ENCODE peak calls at places on chromosome 21, in five cellular contexts. H, U, D, N and B are unnamed samples.

GRCh38 chr21:34781508-34781907 is 112.7 kb downstream of the CLIC6 start:
- DNase-seq in U (no peak), N (no peak), H (no peak), D (no peak), B (no peak)

GRCh38 chr21:34952701-34953100 is 96.4 kb downstream of the RUNX1 start:
- DNase-seq in N (no peak), H (no peak), D (no peak), U (no peak), B (no peak)

GRCh38 chr21:35227774-35228173 is 178.7 kb upstream of the RUNX1 start:
- DNase-seq in D (no peak), H (no peak), N (no peak), U (no peak), B (no peak)

GRCh38 chr21:17570773-17571172 is 41.9 kb downstream of the BTG3 start:
- DNase-seq in D (no peak), U (no peak), H (no peak), N (no peak), B (no peak)

GRCh38 chr21:16308269-16308668 is 578.5 kb downstream of the USP25 start:
- DNase-seq in N (no peak), H (no peak), D (peak; percentile 15), U (no peak), B (no peak)

GRCh38 chr21:29077651-29078090 is 4.2 kb upstream of the CCT8 start:
- DNase-seq in U (no peak), D (peak; percentile 48), N (peak; percentile 51), H (no peak), B (no peak)

GRCh38 chr21:32764186-32764585 is 7.4 kb downstream of the PAXBP1 start:
- DNase-seq in U (no peak), N (no peak), D (no peak), H (no peak), B (no peak)

GRCh38 chr21:34282223-34282622 is 81.6 kb upstream of the KCNE2 start:
- DNase-seq in H (no peak), N (no peak), U (no peak), D (peak; percentile 13), B (no peak)

GRCh38 chr21:28752131-28752530 is 240.5 kb downstream of the LTN1 start:
- DNase-seq in H (no peak), U (no peak), D (no peak), N (no peak), B (no peak)

GRCh38 chr21:26007911-26008579 is 162.5 kb downstream of the APP start:
- DNase-seq in D (peak; percentile 24), H (no peak), U (no peak), N (no peak), B (no peak)

GRCh38 chr21:21165063-21165645 is 166.9 kb downstream of the NCAM2 start:
- DNase-seq in D (peak; percentile 97), N (no peak), U (no peak), H (no peak), B (peak; percentile 75)

GRCh38 chr21:33025106-33025470 is 647 bp upstream of the OLIG2 start:
- DNase-seq in H (no peak), N (no peak), D (no peak), U (no peak), B (no peak)

GRCh38 chr21:26098758-26099157 is 71.8 kb downstream of the APP start:
- DNase-seq in D (peak; percentile 26), N (no peak), U (no peak), H (no peak), B (no peak)

GRCh38 chr21:20641251-20641650 is 357.0 kb upstream of the NCAM2 start:
- DNase-seq in D (no peak), H (no peak), U (no peak), N (no peak), B (no peak)

DNA sequence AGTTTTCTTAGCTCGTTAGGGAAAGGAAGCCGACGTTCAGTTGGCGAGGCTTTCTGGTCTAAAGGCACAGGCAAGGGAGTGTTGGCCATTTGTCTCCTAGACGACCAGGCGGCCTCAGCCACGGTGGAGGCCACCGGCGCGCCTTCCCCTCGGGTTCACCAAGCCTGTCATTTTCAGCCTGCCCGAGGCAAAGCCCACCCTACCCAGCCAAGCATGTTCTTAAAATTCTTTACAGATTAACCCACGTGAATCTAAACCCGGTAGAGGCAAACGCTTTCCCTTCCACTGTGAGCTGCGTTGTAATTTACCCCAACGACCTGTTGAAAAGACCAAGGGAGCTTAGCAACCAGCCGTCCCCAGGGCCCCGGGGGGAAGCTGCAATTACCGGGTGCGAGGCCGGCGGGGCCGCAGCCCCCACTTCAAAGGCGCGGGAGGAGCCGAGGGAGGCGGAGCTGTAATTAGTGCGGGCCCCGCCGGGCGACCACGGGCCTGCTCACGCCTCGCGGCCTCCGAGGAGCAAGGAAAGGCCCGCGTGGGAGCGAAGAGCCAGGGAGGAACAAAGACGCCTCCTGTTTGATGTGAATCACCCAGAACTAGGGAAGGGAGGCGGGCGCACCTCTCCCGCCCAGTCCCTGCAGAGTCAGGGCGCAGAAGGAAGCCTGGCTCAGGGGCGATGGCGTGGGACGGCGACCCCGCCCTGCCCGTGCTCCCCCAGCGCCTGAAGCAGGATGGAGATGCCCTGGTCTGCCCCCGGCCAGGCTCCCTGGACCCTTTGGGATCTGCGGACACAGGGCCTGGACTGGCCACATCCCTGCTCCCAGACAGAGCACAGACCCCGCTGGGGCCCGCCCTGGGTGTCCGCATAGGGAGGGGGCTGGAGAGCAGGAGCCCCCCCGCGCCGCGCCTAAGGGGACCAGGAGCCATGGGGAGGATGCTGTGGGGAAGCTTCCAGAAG is 12.1 kb upstream of the TSPEAR start:
- DNase-seq in U (no peak), N (no peak), H (no peak), D (no peak), B (no peak)
- H3K4me3 ChIP-seq in U (no peak overlapping the region), N (no peak overlapping the region), H (no peak overlapping the region), D (no peak overlapping the region), B (no peak overlapping the region)

DNA sequence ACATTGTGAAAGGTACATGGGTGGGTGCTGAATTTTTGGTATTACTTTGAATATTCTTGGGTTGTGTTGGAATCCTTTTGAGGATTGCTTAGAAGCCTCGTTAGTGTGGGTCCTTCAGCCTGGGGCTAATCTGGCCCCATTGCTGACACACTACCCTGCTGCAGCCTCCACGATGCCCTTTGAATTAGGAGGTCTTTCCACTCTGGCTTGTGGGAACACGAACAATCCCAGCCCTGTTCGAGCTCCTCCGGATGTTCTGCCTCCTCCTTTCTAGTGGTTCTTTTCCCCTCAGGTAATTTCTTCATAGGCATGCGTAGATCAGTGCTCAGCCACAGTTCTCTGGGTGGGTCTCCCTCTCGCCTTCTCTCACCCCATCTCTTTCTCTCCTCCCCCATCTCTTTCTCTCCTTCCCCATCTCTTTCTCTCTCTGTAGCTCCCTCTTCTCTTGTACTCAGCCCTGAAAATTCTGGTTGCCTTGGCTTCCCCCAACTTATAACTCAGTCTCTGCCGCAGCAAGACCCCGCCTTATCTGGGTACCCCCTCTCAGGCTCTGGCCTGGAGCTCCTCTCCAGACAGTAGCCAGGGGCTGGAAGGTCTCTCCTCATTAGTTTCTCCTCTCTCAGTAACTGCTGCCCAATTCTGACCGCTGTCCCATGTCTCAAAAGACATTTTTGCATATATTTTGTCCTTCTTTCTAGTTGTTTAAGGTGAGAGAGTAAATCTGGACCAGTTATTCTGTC is 46.0 kb upstream of the SLC19A1 start:
- DNase-seq in H (no peak), D (no peak), U (peak; percentile 20), N (no peak), B (no peak)
- H3K9me3 ChIP-seq in H (no peaks in the 10 kb centered on the region), D (peaks cover 38% of the 10 kb centered on the region), U (peaks cover 34% of the 10 kb centered on the region), N (peaks cover 7% of the 10 kb centered on the region), B (peaks cover 24% of the 10 kb centered on the region)

DNA sequence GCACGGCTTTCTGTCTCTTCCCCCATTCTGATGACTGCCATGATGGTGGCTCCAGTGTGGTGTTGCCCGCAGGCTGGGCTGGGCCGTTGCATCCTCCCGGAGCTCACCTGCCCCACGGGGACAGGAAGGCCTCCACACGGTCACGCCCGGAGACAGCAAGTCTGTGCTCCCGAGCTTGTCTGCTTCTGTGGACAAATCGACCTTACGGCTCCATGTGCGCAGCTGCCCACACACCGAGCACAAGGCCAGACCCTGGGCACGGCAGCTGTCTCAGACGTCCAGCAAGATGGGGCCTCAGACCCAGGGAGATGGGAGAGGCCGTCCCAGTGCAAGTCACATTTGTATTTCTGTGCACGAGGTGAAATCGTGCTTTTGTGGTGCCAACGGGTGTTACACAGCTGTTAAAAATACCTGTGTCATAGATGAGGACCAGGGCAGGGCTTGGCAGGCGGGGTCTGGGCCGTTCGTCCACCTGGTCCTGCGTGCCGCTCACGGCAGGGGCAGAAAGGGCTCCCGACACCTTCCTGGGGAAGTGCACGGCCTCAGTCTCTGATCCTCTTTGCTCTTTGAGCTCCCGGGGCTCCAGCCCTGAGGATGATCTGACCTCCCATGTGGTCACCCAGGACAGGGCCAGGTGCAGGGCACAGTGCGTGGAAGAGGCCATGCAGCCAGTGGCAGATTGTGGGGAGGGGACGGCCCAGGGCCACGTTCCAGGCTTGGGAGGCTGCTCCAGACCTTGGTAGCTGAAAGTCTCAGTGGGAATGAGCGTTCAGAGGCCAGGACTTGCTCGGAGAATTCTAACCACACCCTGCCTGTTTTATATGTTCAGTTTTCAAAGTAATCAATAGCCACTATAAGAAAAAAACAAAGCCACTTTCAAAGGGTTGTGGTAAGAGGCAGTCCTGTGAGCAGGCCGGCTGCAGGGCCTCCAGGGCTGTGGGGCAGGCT is 13.4 kb downstream of the COL6A1 start:
- DNase-seq in U (peak; percentile 69), H (no peak), D (no peak), N (peak; percentile 23), B (peak; percentile 0)
- H3K36me3 ChIP-seq in U (no peaks in the 10 kb centered on the region), H (no peaks in the 10 kb centered on the region), D (peaks cover 97% of the 10 kb centered on the region), N (no peaks in the 10 kb centered on the region), B (peaks cover 91% of the 10 kb centered on the region)

DNA sequence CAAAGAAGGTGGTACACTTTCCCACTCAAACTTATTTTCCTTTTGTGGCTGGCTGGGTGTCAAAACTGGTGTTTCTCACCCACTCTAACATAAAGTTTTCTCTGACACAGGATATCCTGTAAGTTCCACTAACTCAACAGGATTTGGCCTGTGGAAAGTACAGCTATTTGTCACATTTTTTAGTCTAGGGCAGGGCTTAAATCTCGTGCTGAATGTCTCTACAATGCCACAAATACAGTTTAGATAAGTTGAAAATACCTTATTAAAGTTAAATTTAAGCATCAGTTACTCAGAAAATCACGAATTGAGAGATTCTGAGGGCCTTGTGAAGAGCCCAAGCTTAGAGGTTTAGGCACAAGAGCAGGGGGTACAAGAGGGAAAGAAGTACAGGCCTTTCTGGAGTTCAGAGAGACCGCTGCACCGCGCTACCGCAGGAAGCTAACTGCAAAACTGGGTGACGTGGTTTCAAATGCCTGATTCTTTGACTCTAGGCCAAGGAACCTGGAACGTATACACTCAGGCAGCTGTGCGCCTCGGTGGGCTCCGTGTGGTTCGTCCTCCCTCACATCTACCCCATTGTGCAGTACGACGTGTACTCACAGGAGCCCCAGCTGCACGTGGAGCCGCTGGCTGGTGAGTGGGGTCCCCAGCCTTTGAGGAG is 23.4 kb upstream of the PWP2 start:
- DNase-seq in U (peak; percentile 80), N (peak; percentile 86), H (no peak), D (no peak), B (no peak)
- H3K4me3 ChIP-seq in U (no peak overlapping the region), N (peak overlapping the region; percentile 1), H (no peak overlapping the region), D (no peak overlapping the region), B (no peak overlapping the region)

DNA sequence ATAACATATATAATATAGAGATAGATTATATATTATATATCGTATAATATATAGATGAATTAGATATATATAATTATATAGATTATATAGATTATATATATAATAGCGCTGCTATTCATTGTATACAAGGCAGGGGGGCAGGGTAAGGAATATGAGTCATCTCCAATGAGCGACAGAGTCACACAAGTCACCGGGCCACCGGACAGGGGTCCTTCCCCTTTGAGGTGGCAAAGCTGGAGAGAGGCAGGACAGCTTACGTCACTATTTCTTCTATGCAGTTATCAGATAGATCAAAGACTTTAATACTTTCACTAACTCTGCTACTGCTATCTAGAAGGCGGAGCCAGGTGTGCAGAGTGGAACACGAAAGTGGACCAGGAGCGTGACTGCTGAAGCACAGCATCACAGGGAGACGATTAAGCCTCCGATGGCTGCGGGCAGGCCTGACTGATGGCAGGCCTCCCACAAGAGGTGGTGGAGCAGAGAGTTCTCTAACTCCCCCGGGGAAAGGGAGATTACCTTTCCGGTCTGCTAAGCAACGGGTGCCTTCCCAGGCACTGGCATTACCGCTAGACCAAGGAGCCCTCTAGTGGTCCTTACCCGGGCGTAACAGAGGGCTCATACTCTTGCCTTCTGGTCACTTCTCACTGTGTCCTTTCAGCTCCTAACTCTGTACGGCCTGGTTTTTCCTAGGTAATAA is 2154.7 kb downstream of the MRPL39 start:
- DNase-seq in D (no peak), H (no peak), U (no peak), N (no peak), B (peak; percentile 5)
- H3K9me3 ChIP-seq in D (peaks cover 4% of the 10 kb centered on the region), H (peaks cover 16% of the 10 kb centered on the region), U (peaks cover 2% of the 10 kb centered on the region), N (no peaks in the 10 kb centered on the region), B (no peaks in the 10 kb centered on the region)